ENCODE peak calls at places on chromosomes 3 and 15, in four cellular contexts. One of them, this sample, is unnamed. For H3K36me3, the result is how much of the 10 kb centered on the place peaks cover.

GRCh38 chr15:76342382-76343201 is 6.0 kb downstream of the ISL2 start:
- DNase-seq in tibial nerve: no peak
- DNase-seq in H1: peak
- DNase-seq in pancreas: no peak
- DNase-seq in this sample: no peak

GRCh38 chr3:142027713-142028112 is 121.6 kb downstream of the TFDP2 start:
- DNase-seq in tibial nerve: no peak
- DNase-seq in H1: no peak
- DNase-seq in pancreas: peak
- DNase-seq in this sample: peak

GRCh38 chr15:92682772-92683510 is 27.4 kb upstream of the FAM174B start:
- DNase-seq in tibial nerve: no peak
- DNase-seq in H1: no peak
- DNase-seq in pancreas: no peak
- DNase-seq in this sample: no peak

GRCh38 chr15:47206358-47206978 is 510.8 kb upstream of the SEMA6D start:
- DNase-seq in tibial nerve: no peak
- DNase-seq in H1: no peak
- DNase-seq in pancreas: no peak
- DNase-seq in this sample: no peak

GRCh38 chr3:13159890-13160289 is 86.7 kb upstream of the IQSEC1 start:
- DNase-seq in tibial nerve: no peak
- DNase-seq in H1: no peak
- DNase-seq in pancreas: no peak
- DNase-seq in this sample: no peak

GRCh38 chr3:169497567-169498257 is 165.8 kb downstream of the MECOM start:
- DNase-seq in tibial nerve: no peak
- DNase-seq in H1: no peak
- DNase-seq in pancreas: no peak
- DNase-seq in this sample: no peak

GRCh38 chr3:144663456-144664063 is 691.9 kb downstream of the DIPK2A start:
- DNase-seq in tibial nerve: no peak
- DNase-seq in H1: no peak
- DNase-seq in pancreas: no peak
- DNase-seq in this sample: no peak

GRCh38 chr3:157099337-157100078 is 60.4 kb downstream of the CCNL1 start:
- DNase-seq in tibial nerve: no peak
- DNase-seq in H1: no peak
- DNase-seq in pancreas: no peak
- DNase-seq in this sample: no peak

GRCh38 chr3:56744016-56744415 is 57.7 kb downstream of the ARHGEF3 start:
- DNase-seq in tibial nerve: no peak
- DNase-seq in H1: no peak
- DNase-seq in pancreas: no peak
- DNase-seq in this sample: no peak

GRCh38 chr3:194806991-194807685 is 121.5 kb downstream of the FAM43A start:
- DNase-seq in tibial nerve: no peak
- DNase-seq in H1: no peak
- DNase-seq in pancreas: no peak
- DNase-seq in this sample: no peak

GRCh38 chr3:182682263-182683229 is 110.8 kb upstream of the ATP11B start:
- DNase-seq in tibial nerve: no peak
- DNase-seq in H1: peak
- DNase-seq in pancreas: peak
- DNase-seq in this sample: peak

GRCh38 chr3:123229145-123229544 is 27.4 kb downstream of the SEC22A start:
- DNase-seq in tibial nerve: no peak
- DNase-seq in H1: no peak
- DNase-seq in pancreas: no peak
- DNase-seq in this sample: no peak

GRCh38 chr3:153350420-153350819 is 188.4 kb downstream of the RAP2B start:
- DNase-seq in tibial nerve: no peak
- DNase-seq in H1: no peak
- DNase-seq in pancreas: no peak
- DNase-seq in this sample: no peak

GRCh38 chr3:107124885-107125284 is 252.4 kb upstream of the CCDC54 start:
- DNase-seq in tibial nerve: no peak
- DNase-seq in H1: no peak
- DNase-seq in pancreas: no peak
- DNase-seq in this sample: peak

GRCh38 chr15:85030301-85031049 is 48.8 kb downstream of the PDE8A start:
- DNase-seq in tibial nerve: no peak
- DNase-seq in H1: no peak
- DNase-seq in pancreas: no peak
- DNase-seq in this sample: no peak

GRCh38 chr15:52428297-52428696 is 100.4 kb downstream of the MYO5A start:
- DNase-seq in tibial nerve: no peak
- DNase-seq in H1: no peak
- DNase-seq in pancreas: no peak
- DNase-seq in this sample: no peak

GRCh38 chr3:126923423-126923822 is 59.5 kb upstream of the PLXNA1 start:
- DNase-seq in tibial nerve: no peak
- DNase-seq in H1: no peak
- DNase-seq in pancreas: no peak
- DNase-seq in this sample: no peak

GRCh38 chr15:90845201-90845949 is 23.0 kb upstream of the FURIN start:
- DNase-seq in tibial nerve: no peak
- DNase-seq in H1: no peak
- DNase-seq in pancreas: no peak
- DNase-seq in this sample: peak

GRCh38 chr15:40310001-40310959 is 2.5 kb upstream of the PLCB2 start:
- DNase-seq in tibial nerve: no peak
- DNase-seq in H1: peak
- DNase-seq in pancreas: no peak
- DNase-seq in this sample: peak

GRCh38 chr3:116299646-116300081 is 145.6 kb downstream of the LSAMP start:
- DNase-seq in tibial nerve: no peak
- DNase-seq in H1: no peak
- DNase-seq in pancreas: no peak
- DNase-seq in this sample: no peak

GRCh38 chr3:119148493-119149180 is 2.7 kb downstream of the TEX55 start:
- DNase-seq in tibial nerve: no peak
- DNase-seq in H1: no peak
- DNase-seq in pancreas: no peak
- DNase-seq in this sample: no peak

GRCh38 chr3:58214484-58215316 is 3.9 kb upstream of the DNASE1L3 start:
- DNase-seq in tibial nerve: no peak
- DNase-seq in H1: no peak
- DNase-seq in pancreas: no peak
- DNase-seq in this sample: no peak

GRCh38 chr3:100335137-100335833 is 728 bp downstream of the NIT2 start:
- DNase-seq in tibial nerve: no peak
- DNase-seq in H1: no peak
- DNase-seq in pancreas: no peak
- DNase-seq in this sample: no peak

GRCh38 chr15:57384816-57385215 is 8.5 kb downstream of the CGNL1 start:
- DNase-seq in tibial nerve: no peak
- DNase-seq in H1: no peak
- DNase-seq in pancreas: no peak
- DNase-seq in this sample: no peak

GRCh38 chr3:72296477-72297111 is 511.6 kb upstream of the PROK2 start:
- DNase-seq in tibial nerve: no peak
- DNase-seq in H1: no peak
- DNase-seq in pancreas: no peak
- DNase-seq in this sample: no peak

GRCh38 chr3:108132727-108133373 is 42.0 kb upstream of the CD47 start:
- DNase-seq in tibial nerve: no peak
- DNase-seq in H1: no peak
- DNase-seq in pancreas: no peak
- DNase-seq in this sample: peak

GRCh38 chr15:24856397-24857093 is 98.2 kb upstream of the SNRPN start:
- DNase-seq in tibial nerve: no peak
- DNase-seq in H1: peak
- DNase-seq in pancreas: no peak
- DNase-seq in this sample: no peak

GRCh38 chr15:69044899-69045298 is 30.4 kb downstream of the NOX5 start:
- DNase-seq in tibial nerve: no peak
- DNase-seq in H1: peak
- DNase-seq in pancreas: no peak
- DNase-seq in this sample: no peak

GRCh38 chr3:12796171-12797123 is at the start of gene CAND2:
- DNase-seq in tibial nerve: peak
- DNase-seq in H1: peak
- DNase-seq in pancreas: no peak
- DNase-seq in this sample: peak

GRCh38 chr3:69994934-69995333 is 4.6 kb upstream of the SAMMSON start:
- DNase-seq in tibial nerve: no peak
- DNase-seq in H1: no peak
- DNase-seq in pancreas: no peak
- DNase-seq in this sample: no peak

GRCh38 chr3:158725348-158725966 is 6.8 kb downstream of the RARRES1 start:
- DNase-seq in tibial nerve: no peak
- DNase-seq in H1: no peak
- DNase-seq in pancreas: no peak
- DNase-seq in this sample: peak

GRCh38 chr3:194592798-194593752 is 40.1 kb downstream of the TMEM44 start:
- DNase-seq in tibial nerve: no peak
- DNase-seq in H1: no peak
- DNase-seq in pancreas: no peak
- DNase-seq in this sample: peak

GRCh38 chr15:89984421-89985010 is 16.6 kb upstream of the ZNF710 start:
- DNase-seq in tibial nerve: no peak
- DNase-seq in H1: no peak
- DNase-seq in pancreas: no peak
- DNase-seq in this sample: no peak

DNA sequence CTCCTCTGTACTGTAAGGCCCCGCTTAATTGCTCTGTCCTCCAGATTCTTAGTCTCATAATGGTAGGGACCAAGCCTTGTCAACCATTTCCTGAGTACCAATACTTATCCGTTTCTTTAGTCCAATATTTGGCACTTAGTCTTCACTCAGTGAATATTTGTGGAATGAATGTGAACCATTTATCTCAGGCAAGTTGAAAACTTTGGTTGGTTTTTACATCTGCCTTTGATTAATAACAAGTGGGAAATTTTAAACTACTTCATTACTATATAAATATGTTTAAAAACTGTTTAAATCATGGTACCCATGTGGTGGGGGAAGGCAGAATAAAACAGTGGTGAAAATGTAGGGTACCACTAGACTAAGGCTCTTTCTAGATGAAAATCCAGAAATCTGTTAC is 15.2 kb downstream of the CA12 start:
- DNase-seq in tibial nerve: no peak
- DNase-seq in H1: no peak
- DNase-seq in pancreas: no peak
- DNase-seq in this sample: no peak
- H3K27ac ChIP-seq in tibial nerve: no peak
- H3K27ac ChIP-seq in H1: no peak
- H3K27ac ChIP-seq in pancreas: peak
- H3K27ac ChIP-seq in this sample: no peak

DNA sequence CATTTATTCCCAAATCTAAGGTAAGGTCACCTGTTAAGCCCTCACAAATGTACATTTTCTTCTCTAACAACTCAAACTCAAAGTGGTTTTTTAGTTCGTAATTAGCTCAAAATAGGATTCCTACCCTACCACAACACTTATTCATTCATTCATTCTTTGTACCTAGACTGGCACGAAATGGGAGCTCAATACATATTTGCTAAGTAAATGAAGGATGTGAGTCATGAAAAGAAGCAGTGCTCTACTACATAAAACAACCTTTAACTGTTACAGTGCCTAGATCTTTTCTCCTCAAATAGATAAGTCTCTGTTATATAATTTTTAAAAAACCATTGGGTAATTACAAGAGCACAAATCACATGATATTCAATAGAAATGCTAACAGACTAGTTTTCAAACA is 13.1 kb downstream of the RSL24D1 start:
- DNase-seq in tibial nerve: no peak
- DNase-seq in H1: no peak
- DNase-seq in pancreas: no peak
- DNase-seq in this sample: no peak
- H3K36me3 ChIP-seq in tibial nerve: under half
- H3K36me3 ChIP-seq in H1: half or more
- H3K36me3 ChIP-seq in pancreas: under half
- H3K36me3 ChIP-seq in this sample: half or more

GRCh38 chr3:52843116-52843865 is 8.5 kb upstream of the MUSTN1 start:
- DNase-seq in tibial nerve: no peak
- DNase-seq in H1: no peak
- DNase-seq in pancreas: no peak
- DNase-seq in this sample: no peak

GRCh38 chr3:52841211-52841980 is 6.6 kb upstream of the MUSTN1 start:
- DNase-seq in tibial nerve: no peak
- DNase-seq in H1: no peak
- DNase-seq in pancreas: no peak
- DNase-seq in this sample: no peak

GRCh38 chr3:52843881-52844280 is 9.1 kb upstream of the MUSTN1 start:
- DNase-seq in tibial nerve: no peak
- DNase-seq in H1: no peak
- DNase-seq in pancreas: no peak
- DNase-seq in this sample: no peak

GRCh38 chr3:52841981-52842340 is 7.1 kb upstream of the MUSTN1 start:
- DNase-seq in tibial nerve: no peak
- DNase-seq in H1: no peak
- DNase-seq in pancreas: no peak
- DNase-seq in this sample: no peak

GRCh38 chr3:52842424-52842823 is 7.6 kb upstream of the MUSTN1 start:
- DNase-seq in tibial nerve: no peak
- DNase-seq in H1: no peak
- DNase-seq in pancreas: no peak
- DNase-seq in this sample: no peak
- H3K27ac ChIP-seq in tibial nerve: no peak
- H3K27ac ChIP-seq in H1: no peak
- H3K27ac ChIP-seq in pancreas: no peak
- H3K27ac ChIP-seq in this sample: no peak

DNA sequence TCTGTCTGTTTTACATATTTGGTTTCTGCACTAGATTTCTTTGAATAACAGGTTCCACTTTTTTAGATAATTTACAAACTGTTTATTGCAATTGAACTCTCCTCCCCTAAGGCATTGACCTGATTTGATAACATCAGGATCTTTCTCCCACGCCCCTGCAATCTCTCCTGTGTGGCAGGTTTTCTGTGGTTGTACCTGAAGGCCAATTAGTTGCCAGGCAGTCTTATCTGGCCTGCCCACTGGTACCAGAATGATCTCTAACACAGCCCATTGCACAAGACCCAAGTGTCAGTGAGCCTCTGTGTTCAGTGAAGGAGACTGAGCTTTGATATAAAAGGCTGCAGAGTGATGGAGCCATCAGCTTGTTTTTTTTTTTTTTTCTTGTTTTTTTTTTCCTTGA is 3.3 kb downstream of the ACAD9 start:
- DNase-seq in tibial nerve: no peak
- DNase-seq in H1: no peak
- DNase-seq in pancreas: no peak
- DNase-seq in this sample: no peak
- H3K36me3 ChIP-seq in tibial nerve: under half
- H3K36me3 ChIP-seq in H1: under half
- H3K36me3 ChIP-seq in pancreas: under half
- H3K36me3 ChIP-seq in this sample: under half

GRCh38 chr15:63122002-63122893 is 587 bp downstream of the LACTB start:
- DNase-seq in tibial nerve: peak
- DNase-seq in H1: peak
- DNase-seq in pancreas: peak
- DNase-seq in this sample: peak
- H3K27ac ChIP-seq in tibial nerve: peak
- H3K27ac ChIP-seq in H1: no peak
- H3K27ac ChIP-seq in pancreas: peak
- H3K27ac ChIP-seq in this sample: peak